ENCODE peak calls at places on chromosome 12, in nine cellular contexts. W is AG08395; H is endodermal cell; N is fibroblast of pulmonary artery; S is stimulated activated CD4-positive, alpha-beta T cell treated with anti-CD3 and anti-CD28 coated beads, Interleukin-15, amount 100 ng/mL, for 48 hours; Z is activated naive CD4-positive, alpha-beta T cell treated with Interleukin-2 at 50 U/mL for 16 hours; Q is AG20443; V is activated T-cell treated with anti-CD3 and anti-CD28 coated beads for 48 hours; M is NCI-H2029. J is an unnamed sample.
A peak's percentile ranks its signal among the peaks of the same experiment; 100 is the strongest.

GRCh38 chr12:24240707-24241106 is 291.2 kb upstream of the SOX5 start:
- DNase-seq in N (no peak), Q (no peak), M (no peak), Z (no peak), S (no peak), H (no peak), W (no peak), V (no peak), J (no peak)

GRCh38 chr12:40233741-40234367 is 9.1 kb downstream of the LRRK2 start:
- DNase-seq in V (no peak), N (no peak), Q (no peak), H (no peak), M (no peak), Z (no peak), S (no peak), W (no peak), J (no peak)

GRCh38 chr12:27619308-27619707 is 76.9 kb upstream of the REP15 start:
- DNase-seq in Q (peak; percentile 45), N (peak; percentile 89), V (no peak), H (no peak), M (no peak), S (no peak), W (peak; percentile 67), Z (no peak), J (peak; percentile 21)

GRCh38 chr12:97501422-97501821 is 38.8 kb downstream of the RMST start:
- DNase-seq in Q (no peak), Z (no peak), V (no peak), S (no peak), M (no peak), H (no peak), N (no peak), W (no peak), J (no peak)

GRCh38 chr12:21717756-21718155 is 56.8 kb downstream of the KCNJ8 start:
- DNase-seq in W (no peak), V (no peak), N (no peak), Q (no peak), Z (no peak), H (no peak), M (no peak), S (no peak), J (no peak)

GRCh38 chr12:54549774-54550451 is 512 bp downstream of the PDE1B start:
- DNase-seq in V (peak; percentile 42), Q (peak; percentile 24), W (peak; percentile 32), H (no peak), M (no peak), Z (peak; percentile 31), N (no peak), S (peak; percentile 30), J (peak; percentile 26)

GRCh38 chr12:127054531-127054930 is 1212.4 kb upstream of the TMEM132C start:
- DNase-seq in S (no peak), V (no peak), N (peak; percentile 24), H (no peak), W (peak; percentile 43), M (no peak), Q (no peak), Z (no peak), J (no peak)

GRCh38 chr12:132174015-132174660 is 29.9 kb downstream of the NOC4L start:
- DNase-seq in M (no peak), N (no peak), Q (no peak), W (no peak), Z (no peak), V (no peak), S (no peak), H (no peak), J (no peak)

GRCh38 chr12:31966558-31967205 is 7.5 kb downstream of the RESF1 start:
- DNase-seq in W (no peak), S (no peak), M (no peak), N (no peak), H (peak; percentile 87), V (no peak), Z (no peak), Q (no peak), J (no peak)

GRCh38 chr12:94707892-94708291 is 57.5 kb upstream of the TMCC3 start:
- DNase-seq in N (peak; percentile 78), S (no peak), V (no peak), Q (no peak), H (no peak), W (no peak), M (no peak), Z (no peak), J (peak; percentile 12)

J was measured in AG08396.